ENCODE peak calls at places on chromosomes 16 and 17, in six cellular contexts. Y, Q, D, B, J and X are unnamed samples.

GRCh38 chr17:42804918-42805367 is 6.3 kb downstream of the CNTD1 start:
- DNase-seq in D (peak; percentile 97), Y (no peak), B (no peak), Q (no peak), J (no peak), X (no peak)

GRCh38 chr17:10633738-10634379 is 23.2 kb downstream of the MYH3 start:
- DNase-seq in D (no peak), Q (no peak), B (no peak), Y (no peak), J (no peak), X (no peak)

GRCh38 chr16:83031524-83031923 is 404.8 kb downstream of the CDH13 start:
- DNase-seq in Q (no peak), Y (no peak), B (no peak), J (no peak), D (no peak), X (no peak)

GRCh38 chr17:45666641-45667040 is 117.5 kb upstream of the CRHR1 start:
- DNase-seq in Q (no peak), B (no peak), J (no peak), Y (no peak), D (no peak), X (no peak)

GRCh38 chr17:83186751-83187421 is 107.5 kb downstream of the METRNL start:
- DNase-seq in D (no peak), Q (peak; percentile 3), B (no peak), J (peak; percentile 3), Y (no peak), X (no peak)

GRCh38 chr17:16091773-16092172 is 92.1 kb downstream of the TTC19 start:
- DNase-seq in Q (no peak), B (no peak), J (no peak), D (no peak), Y (no peak), X (no peak)

GRCh38 chr16:49592507-49593422 is 219.2 kb downstream of the C16orf78 start:
- DNase-seq in Y (no peak), Q (peak; percentile 48), B (peak; percentile 56), D (peak; percentile 26), J (no peak), X (peak; percentile 80)

GRCh38 chr17:52762147-52762793 is 603.8 kb upstream of the CA10 start:
- DNase-seq in B (no peak), J (peak; percentile 28), Q (no peak), Y (no peak), D (no peak), X (no peak)

GRCh38 chr16:55272787-55273186 is 51.2 kb upstream of the IRX6 start:
- DNase-seq in B (no peak), Q (no peak), D (no peak), J (no peak), Y (no peak), X (no peak)

GRCh38 chr17:45384047-45384799 is 48.4 kb downstream of the ARHGAP27 start:
- DNase-seq in D (no peak), J (no peak), Y (no peak), B (no peak), Q (no peak), X (no peak)

GRCh38 chr17:44014133-44014436 is 678 bp downstream of the TMEM101 start:
- DNase-seq in J (no peak), D (no peak), B (no peak), Y (no peak), Q (no peak), X (no peak)

GRCh38 chr17:81199482-81199830 is 23.3 kb downstream of the CEP131 start:
- DNase-seq in B (no peak), Y (no peak), J (no peak), D (no peak), Q (no peak), X (no peak)

GRCh38 chr16:72400257-72401078 is 228.5 kb upstream of the PMFBP1 start:
- DNase-seq in J (no peak), B (peak; percentile 75), D (peak; percentile 62), Q (peak; percentile 35), Y (peak; percentile 20), X (peak; percentile 21)

GRCh38 chr16:67844441-67844840 is 2.3 kb upstream of the NUTF2 start:
- DNase-seq in D (no peak), J (no peak), B (no peak), Y (no peak), Q (no peak), X (no peak)

GRCh38 chr16:79261461-79261860 is 339.1 kb downstream of the MAF start:
- DNase-seq in Y (no peak), Q (no peak), B (no peak), D (peak; percentile 19), J (peak; percentile 35), X (peak; percentile 33)

GRCh38 chr16:20803192-20803560 is 3.1 kb downstream of the ERI2 start:
- DNase-seq in D (no peak), J (no peak), Y (no peak), Q (no peak), B (no peak), X (no peak)

GRCh38 chr16:3578121-3578520 is 918 bp upstream of the NLRC3 start:
- DNase-seq in J (no peak), D (no peak), B (no peak), Q (peak; percentile 51), Y (no peak), X (no peak)

GRCh38 chr16:7124242-7124641 is 208.4 kb upstream of the RBFOX1 start:
- DNase-seq in D (no peak), Q (no peak), B (no peak), Y (no peak), J (no peak), X (no peak)

GRCh38 chr16:29678691-29679267 is at the start of gene QPRT:
- DNase-seq in B (no peak), Y (peak; percentile 28), J (peak; percentile 48), Q (no peak), D (peak; percentile 91), X (peak; percentile 70)

GRCh38 chr17:11081342-11081741 is 159.7 kb upstream of the SHISA6 start:
- DNase-seq in J (no peak), Q (no peak), D (no peak), B (no peak), Y (no peak), X (no peak)

GRCh38 chr17:79812969-79813825 is 16.3 kb upstream of the CBX8 start:
- DNase-seq in Q (no peak), D (no peak), J (no peak), Y (no peak), B (peak; percentile 28), X (no peak)

GRCh38 chr17:64020068-64020766 is at the start of gene ICAM2:
- DNase-seq in B (no peak), D (no peak), Y (no peak), J (peak; percentile 81), Q (peak; percentile 96), X (no peak)

GRCh38 chr17:4769628-4770027 is 2.1 kb upstream of the TM4SF5 start:
- DNase-seq in D (no peak), Q (no peak), Y (no peak), J (no peak), B (no peak), X (no peak)

GRCh38 chr17:946510-947236 is 32.9 kb downstream of the NXN start:
- DNase-seq in J (no peak), B (no peak), Y (no peak), Q (no peak), D (no peak), X (no peak)

GRCh38 chr16:11038305-11038704 is 93.9 kb downstream of the CLEC16A start:
- DNase-seq in J (no peak), Y (no peak), D (no peak), Q (no peak), B (no peak), X (no peak)

GRCh38 chr17:39640493-39641118 is 3.7 kb downstream of the STARD3 start:
- DNase-seq in D (no peak), B (no peak), Q (no peak), J (no peak), Y (no peak), X (no peak)

GRCh38 chr17:77842148-77842905 is 116.2 kb upstream of the TNRC6C start:
- DNase-seq in J (no peak), B (no peak), D (no peak), Y (no peak), Q (no peak), X (no peak)

GRCh38 chr17:35241520-35241919 is 1.4 kb upstream of the SLFN5 start:
- DNase-seq in B (no peak), Y (no peak), D (no peak), J (no peak), Q (peak; percentile 25), X (no peak)

GRCh38 chr16:68272501-68273209 is 8.3 kb downstream of the SLC7A6 start:
- DNase-seq in Q (peak; percentile 69), J (no peak), B (no peak), Y (no peak), D (peak; percentile 49), X (no peak)

GRCh38 chr16:67396775-67397450 is 3.6 kb upstream of the TPPP3 start:
- DNase-seq in J (no peak), Q (no peak), D (no peak), B (no peak), Y (no peak), X (peak; percentile 49)

GRCh38 chr16:86030116-86030515 is 131.2 kb downstream of the IRF8 start:
- DNase-seq in Y (no peak), Q (no peak), D (no peak), J (no peak), B (no peak), X (no peak)

GRCh38 chr17:70168979-70169706 is at the start of gene KCNJ2:
- DNase-seq in B (no peak), Y (no peak), J (peak; percentile 93), Q (peak; percentile 67), D (no peak), X (peak; percentile 57)

GRCh38 chr17:79549111-79549915 is 61.5 kb downstream of the RBFOX3 start:
- DNase-seq in J (no peak), Y (no peak), D (no peak), Q (no peak), B (peak; percentile 70), X (no peak)

GRCh38 chr16:69286941-69287713 is 24.0 kb upstream of the VPS4A start:
- DNase-seq in Q (peak; percentile 76), B (peak; percentile 53), D (peak; percentile 77), J (no peak), Y (no peak), X (no peak)